ENCODE peak calls at places on chromosomes 16 and 17, in ten cellular contexts. B, L, Q, J, D, X, F, E, K and I are unnamed samples.
A peak's percentile ranks its signal among the peaks of the same experiment; 100 is the strongest.

GRCh38 chr17:80789356-80789902 is 202.2 kb upstream of the CHMP6 start:
- DNase-seq in B (no peak), L (no peak), Q (no peak), J (peak; percentile 71), D (no peak), X (no peak), F (no peak), E (no peak), K (peak; percentile 50), I (no peak)

GRCh38 chr16:80862153-80862552 is 57.8 kb upstream of the CDYL2 start:
- DNase-seq in B (no peak), L (no peak), Q (no peak), J (no peak), D (no peak), X (no peak), F (no peak), E (no peak), K (no peak), I (no peak)

GRCh38 chr16:85812811-85813700 is 13.6 kb downstream of the COX4I1 start:
- DNase-seq in B (no peak), L (no peak), Q (no peak), J (no peak), D (no peak), X (no peak), F (no peak), E (no peak), K (no peak), I (no peak)

GRCh38 chr17:42180411-42180921 is 476 bp downstream of the KCNH4 start:
- DNase-seq in B (peak; percentile 36), L (no peak), Q (no peak), J (no peak), D (no peak), X (no peak), F (no peak), E (no peak), K (no peak), I (no peak)

GRCh38 chr17:37025847-37026533 is 77.2 kb downstream of the AATF start:
- DNase-seq in B (no peak), L (no peak), Q (no peak), J (no peak), D (no peak), X (no peak), F (no peak), E (no peak), K (no peak), I (no peak)

GRCh38 chr16:1001096-1001495 is 19.5 kb downstream of the SOX8 start:
- DNase-seq in B (no peak), L (no peak), Q (no peak), J (no peak), D (no peak), X (no peak), F (no peak), E (no peak), K (no peak), I (no peak)

GRCh38 chr16:86396918-86397317 is 113.4 kb upstream of the FOXF1 start:
- DNase-seq in B (no peak), L (no peak), Q (no peak), J (peak; percentile 88), D (no peak), X (no peak), F (no peak), E (peak; percentile 53), K (no peak), I (no peak)

GRCh38 chr17:83152745-83153611 is 73.6 kb downstream of the METRNL start:
- DNase-seq in B (no peak), L (no peak), Q (peak; percentile 5), J (no peak), D (no peak), X (no peak), F (no peak), E (peak; percentile 42), K (peak; percentile 95), I (no peak)

GRCh38 chr17:50361561-50362480 is 11.2 kb downstream of the MRPL27 start:
- DNase-seq in B (peak; percentile 40), L (peak; percentile 34), Q (peak; percentile 24), J (peak; percentile 89), D (peak; percentile 77), X (peak; percentile 40), F (peak; percentile 41), E (peak; percentile 66), K (peak; percentile 62), I (peak; percentile 41)

GRCh38 chr16:87233928-87234327 is 83.3 kb downstream of the C16orf95 start:
- DNase-seq in B (no peak), L (no peak), Q (no peak), J (peak; percentile 41), D (no peak), X (no peak), F (no peak), E (no peak), K (peak; percentile 24), I (no peak)

GRCh38 chr16:578870-579405 is 9.2 kb downstream of the PIGQ start:
- DNase-seq in B (peak; percentile 86), L (peak; percentile 51), Q (no peak), J (no peak), D (peak; percentile 86), X (peak; percentile 49), F (peak; percentile 43), E (peak; percentile 79), K (peak; percentile 79), I (peak; percentile 61)

GRCh38 chr17:48594412-48595106 is 980 bp upstream of the HOXB5 start:
- DNase-seq in B (no peak), L (no peak), Q (no peak), J (no peak), D (no peak), X (no peak), F (no peak), E (no peak), K (no peak), I (no peak)

GRCh38 chr16:86819523-86819887 is 241.2 kb downstream of the FOXL1 start:
- DNase-seq in B (no peak), L (no peak), Q (no peak), J (no peak), D (no peak), X (no peak), F (no peak), E (no peak), K (no peak), I (no peak)

GRCh38 chr16:495127-495748 is 32.3 kb upstream of the CAPN15 start:
- DNase-seq in B (no peak), L (no peak), Q (no peak), J (peak; percentile 51), D (peak; percentile 37), X (peak; percentile 4), F (no peak), E (peak; percentile 36), K (peak; percentile 29), I (no peak)

GRCh38 chr16:28058839-28059589 is 4.5 kb downstream of the GSG1L start:
- DNase-seq in B (no peak), L (no peak), Q (no peak), J (no peak), D (no peak), X (no peak), F (no peak), E (no peak), K (no peak), I (no peak)

GRCh38 chr16:46714797-46715591 is 25.5 kb downstream of the ORC6 start:
- DNase-seq in B (no peak), L (no peak), Q (no peak), J (no peak), D (no peak), X (no peak), F (no peak), E (no peak), K (no peak), I (no peak)

GRCh38 chr17:29732613-29733012 is 109.9 kb upstream of the CORO6 start:
- DNase-seq in B (no peak), L (no peak), Q (no peak), J (no peak), D (no peak), X (no peak), F (no peak), E (no peak), K (no peak), I (no peak)

GRCh38 chr17:76085731-76086366 is 6.9 kb downstream of the ZACN start:
- DNase-seq in B (no peak), L (no peak), Q (no peak), J (no peak), D (no peak), X (no peak), F (no peak), E (no peak), K (no peak), I (no peak)

GRCh38 chr16:22903716-22904115 is 89.8 kb downstream of the HS3ST2 start:
- DNase-seq in B (no peak), L (no peak), Q (no peak), J (no peak), D (no peak), X (no peak), F (no peak), E (no peak), K (no peak), I (no peak)

GRCh38 chr17:75983501-75984181 is 4.6 kb downstream of the TEN1 start:
- DNase-seq in B (no peak), L (peak; percentile 52), Q (no peak), J (no peak), D (peak; percentile 92), X (no peak), F (no peak), E (no peak), K (peak; percentile 27), I (no peak)

GRCh38 chr17:56824503-56824902 is 9.2 kb downstream of the C17orf67 start:
- DNase-seq in B (no peak), L (no peak), Q (no peak), J (no peak), D (no peak), X (no peak), F (no peak), E (no peak), K (no peak), I (no peak)

GRCh38 chr17:59890720-59891119 is 2.0 kb downstream of the TUBD1 start:
- DNase-seq in B (no peak), L (no peak), Q (no peak), J (no peak), D (no peak), X (no peak), F (no peak), E (no peak), K (no peak), I (no peak)

GRCh38 chr17:39626671-39627169 is at the start of gene PPP1R1B:
- DNase-seq in B (no peak), L (no peak), Q (no peak), J (no peak), D (no peak), X (no peak), F (no peak), E (peak; percentile 58), K (no peak), I (no peak)

GRCh38 chr16:21001262-21001661 is 100.7 kb downstream of the LYRM1 start:
- DNase-seq in B (no peak), L (no peak), Q (peak; percentile 1), J (no peak), D (peak; percentile 17), X (no peak), F (no peak), E (peak; percentile 29), K (no peak), I (no peak)

GRCh38 chr16:19872935-19873334 is 11.7 kb downstream of the GPRC5B start:
- DNase-seq in B (no peak), L (no peak), Q (no peak), J (no peak), D (no peak), X (no peak), F (no peak), E (no peak), K (no peak), I (no peak)

GRCh38 chr17:80160536-80160935 is 9.3 kb upstream of the CARD14 start:
- DNase-seq in B (no peak), L (no peak), Q (no peak), J (no peak), D (no peak), X (no peak), F (no peak), E (no peak), K (no peak), I (no peak)